ENCODE peak calls at places on chromosomes 11 and 22, in ten cellular contexts. R, O, V, K, P, C, S, I, L and N are unnamed samples.

GRCh38 chr22:35349704-35350538 is 31.0 kb upstream of the HMOX1 start:
- DNase-seq in S (no peak), L (no peak), O (peak), K (peak), V (no peak), C (no peak), I (no peak), P (peak), R (no peak), N (no peak)

GRCh38 chr22:41873391-41873790 is 40.5 kb downstream of the SREBF2 start:
- DNase-seq in K (no peak), S (no peak), I (no peak), P (no peak), R (no peak), V (no peak), C (no peak), O (no peak), L (no peak), N (no peak)

GRCh38 chr11:35815556-35816315 is 128.1 kb upstream of the LDLRAD3 start:
- DNase-seq in V (peak), S (no peak), R (no peak), L (no peak), P (no peak), C (no peak), O (no peak), K (no peak), I (peak), N (no peak)

GRCh38 chr22:22156348-22156715 is 88.3 kb upstream of the VPREB1 start:
- DNase-seq in P (no peak), R (no peak), C (no peak), I (no peak), V (no peak), O (no peak), K (no peak), L (no peak), S (no peak), N (no peak)

GRCh38 chr11:69870772-69871171 is 51.6 kb upstream of the FGF3 start:
- DNase-seq in S (peak), O (peak), V (peak), L (no peak), I (no peak), R (no peak), P (no peak), K (no peak), C (no peak), N (peak)

GRCh38 chr11:115890500-115890899 is 386.3 kb upstream of the CADM1 start:
- DNase-seq in L (no peak), V (no peak), I (no peak), C (no peak), S (no peak), O (no peak), K (no peak), P (no peak), R (no peak), N (no peak)

GRCh38 chr11:103215812-103216211 is 106.6 kb downstream of the DYNC2H1 start:
- DNase-seq in L (no peak), C (no peak), S (peak), R (no peak), V (no peak), O (no peak), I (no peak), P (no peak), K (no peak), N (no peak)

GRCh38 chr22:38923463-38924196 is 33.8 kb upstream of the APOBEC3A start:
- DNase-seq in S (peak), C (peak), P (no peak), L (peak), R (peak), I (peak), K (peak), O (peak), V (peak), N (peak)

GRCh38 chr22:38871360-38872171 is 450 bp downstream of the CBX6 start:
- DNase-seq in I (no peak), K (no peak), L (peak), C (no peak), O (no peak), V (no peak), P (peak), R (no peak), S (no peak), N (peak)

GRCh38 chr11:10742460-10743208 is 8.4 kb upstream of the CTR9 start:
- DNase-seq in I (peak), C (no peak), P (no peak), S (peak), R (no peak), V (no peak), K (no peak), O (peak), L (no peak), N (peak)

GRCh38 chr22:45481661-45482060 is 21.0 kb upstream of the FBLN1 start:
- DNase-seq in L (no peak), R (no peak), C (no peak), O (no peak), V (no peak), S (no peak), I (no peak), K (no peak), P (no peak), N (no peak)

GRCh38 chr11:12813371-12814225 is 139.4 kb downstream of the TEAD1 start:
- DNase-seq in O (peak), K (no peak), R (no peak), S (peak), L (peak), I (peak), P (no peak), C (no peak), V (peak), N (peak)

GRCh38 chr11:12164061-12165014 is 53.9 kb downstream of the MICAL2 start:
- DNase-seq in S (peak), K (peak), O (peak), V (peak), P (no peak), I (peak), R (no peak), L (peak), C (no peak), N (peak)

GRCh38 chr11:17405232-17406005 is 17.0 kb upstream of the KCNJ11 start:
- DNase-seq in C (peak), R (peak), S (peak), K (no peak), I (peak), O (no peak), L (peak), V (peak), P (no peak), N (peak)

GRCh38 chr11:95035316-95035715 is 10.3 kb downstream of the KDM4E start:
- DNase-seq in C (no peak), S (no peak), K (no peak), V (no peak), I (no peak), P (no peak), L (no peak), R (no peak), O (no peak), N (no peak)

GRCh38 chr11:2991477-2992233 is 474 bp downstream of the NAP1L4 start:
- DNase-seq in C (no peak), O (no peak), R (no peak), P (peak), L (peak), I (peak), K (no peak), V (peak), S (peak), N (peak)

GRCh38 chr11:46345131-46345597 is 2.1 kb upstream of the DGKZ start:
- DNase-seq in L (no peak), I (no peak), P (no peak), V (no peak), K (no peak), C (no peak), S (no peak), O (no peak), R (no peak), N (no peak)

GRCh38 chr22:38347944-38348750 is 30.9 kb upstream of the CSNK1E start:
- DNase-seq in C (no peak), O (no peak), K (no peak), L (no peak), V (no peak), R (no peak), I (peak), P (no peak), S (peak), N (no peak)

GRCh38 chr11:117439256-117439655 is 111.6 kb downstream of the CEP164 start:
- DNase-seq in K (no peak), I (no peak), C (no peak), V (no peak), R (no peak), P (no peak), L (no peak), O (no peak), S (no peak), N (no peak)

GRCh38 chr22:19758896-19759458 is 1.6 kb upstream of the TBX1 start:
- DNase-seq in K (no peak), S (no peak), V (no peak), I (no peak), R (no peak), P (no peak), L (no peak), O (no peak), C (no peak), N (no peak)

GRCh38 chr11:128886401-128887119 is 4.6 kb upstream of the KCNJ5 start:
- DNase-seq in K (no peak), S (no peak), R (no peak), I (no peak), C (no peak), L (peak), V (no peak), O (no peak), P (peak), N (no peak)

GRCh38 chr11:109939176-109939810 is 153.9 kb upstream of the ZC3H12C start:
- DNase-seq in S (peak), R (peak), O (peak), V (peak), C (no peak), L (peak), P (peak), K (peak), I (peak), N (peak)

GRCh38 chr11:14144905-14145304 is 182.4 kb downstream of the SPON1 start:
- DNase-seq in V (no peak), C (no peak), K (no peak), S (no peak), I (no peak), P (no peak), O (no peak), R (no peak), L (no peak), N (no peak)

GRCh38 chr11:116918925-116919653 is 81.7 kb upstream of the APOA1 start:
- DNase-seq in V (no peak), S (no peak), P (no peak), K (no peak), O (no peak), L (no peak), R (no peak), I (no peak), C (no peak), N (no peak)

GRCh38 chr11:64136767-64137166 is 29.1 kb downstream of the MACROD1 start:
- DNase-seq in P (no peak), K (no peak), R (no peak), V (no peak), I (no peak), L (no peak), C (no peak), O (no peak), S (no peak), N (no peak)

GRCh38 chr11:1761857-1762536 is 1.7 kb downstream of the CTSD start:
- DNase-seq in S (peak), O (no peak), K (no peak), R (no peak), I (peak), L (no peak), P (no peak), V (no peak), C (no peak), N (no peak)

GRCh38 chr11:58024601-58025091 is 965 bp downstream of the OR9Q1 start:
- DNase-seq in O (peak), S (peak), K (no peak), L (no peak), C (no peak), P (no peak), V (peak), I (peak), R (no peak), N (peak)

GRCh38 chr11:109048098-109048497 is 373.9 kb upstream of the C11orf87 start:
- DNase-seq in S (peak), O (no peak), C (no peak), K (no peak), V (no peak), P (no peak), R (no peak), L (no peak), I (peak), N (no peak)

GRCh38 chr11:128326791-128327190 is 260.6 kb downstream of the ETS1 start:
- DNase-seq in C (no peak), O (no peak), V (no peak), R (no peak), K (no peak), I (no peak), P (no peak), L (no peak), S (no peak), N (no peak)

GRCh38 chr11:103806130-103806900 is 230.1 kb upstream of the DDI1 start:
- DNase-seq in P (no peak), O (peak), L (peak), V (peak), I (peak), C (no peak), R (no peak), S (peak), K (peak), N (peak)

GRCh38 chr11:72736452-72737069 is 15.6 kb downstream of the ARAP1 start:
- DNase-seq in S (peak), O (peak), C (no peak), P (peak), K (no peak), L (peak), V (peak), R (no peak), I (peak), N (peak)

GRCh38 chr22:37953062-37953436 is 352 bp downstream of the C22orf23 start:
- DNase-seq in V (no peak), I (no peak), L (no peak), S (no peak), R (no peak), P (no peak), K (no peak), C (no peak), O (no peak), N (no peak)